ENCODE peak calls at places on chromosomes 4 and X, in four cellular contexts. One of them, this sample, is unnamed.

GRCh38 chrX:11665144-11666040 is at the start of gene ARHGAP6:
- DNase-seq in HEK293T: peak; percentile 24
- DNase-seq in HepG2: no peak
- DNase-seq in K562: no peak
- DNase-seq in this sample: peak; percentile 57

GRCh38 chrX:15930585-15930984 is 76.0 kb upstream of the AP1S2 start:
- DNase-seq in HEK293T: no peak
- DNase-seq in HepG2: no peak
- DNase-seq in K562: no peak
- DNase-seq in this sample: no peak

GRCh38 chr4:112819729-112820128 is 182.8 kb downstream of the LARP7 start:
- DNase-seq in HEK293T: no peak
- DNase-seq in HepG2: no peak
- DNase-seq in K562: no peak
- DNase-seq in this sample: no peak

GRCh38 chrX:134520860-134521390 is 61.0 kb downstream of the HPRT1 start:
- DNase-seq in HEK293T: peak; percentile 64
- DNase-seq in HepG2: peak; percentile 34
- DNase-seq in K562: no peak
- DNase-seq in this sample: peak; percentile 35

GRCh38 chr4:86564795-86565194 is 29.3 kb upstream of the PTPN13 start:
- DNase-seq in HEK293T: no peak
- DNase-seq in HepG2: no peak
- DNase-seq in K562: no peak
- DNase-seq in this sample: no peak

GRCh38 chrX:78455901-78456300 is 128.5 kb upstream of the CYSLTR1 start:
- DNase-seq in HEK293T: no peak
- DNase-seq in HepG2: no peak
- DNase-seq in K562: no peak
- DNase-seq in this sample: no peak

GRCh38 chrX:153370293-153371055 is 30.7 kb downstream of the PNMA6E start:
- DNase-seq in HEK293T: no peak
- DNase-seq in HepG2: no peak
- DNase-seq in K562: no peak
- DNase-seq in this sample: no peak

GRCh38 chrX:86137071-86137470 is 11.2 kb upstream of the DACH2 start:
- DNase-seq in HEK293T: no peak
- DNase-seq in HepG2: no peak
- DNase-seq in K562: no peak
- DNase-seq in this sample: no peak

GRCh38 chr4:144355809-144356757 is 215.6 kb upstream of the GYPA start:
- DNase-seq in HEK293T: peak; percentile 70
- DNase-seq in HepG2: peak; percentile 3
- DNase-seq in K562: no peak
- DNase-seq in this sample: peak; percentile 53

GRCh38 chrX:50117477-50117876 is 83.3 kb downstream of the AKAP4 start:
- DNase-seq in HEK293T: no peak
- DNase-seq in HepG2: no peak
- DNase-seq in K562: no peak
- DNase-seq in this sample: no peak

GRCh38 chrX:130039847-130040246 is 57.4 kb downstream of the BCORL1 start:
- DNase-seq in HEK293T: no peak
- DNase-seq in HepG2: no peak
- DNase-seq in K562: no peak
- DNase-seq in this sample: no peak

GRCh38 chrX:123807825-123808416 is 51.9 kb upstream of the XIAP start:
- DNase-seq in HEK293T: no peak
- DNase-seq in HepG2: no peak
- DNase-seq in K562: peak; percentile 28
- DNase-seq in this sample: no peak

GRCh38 chrX:51891821-51892551 is 1.4 kb upstream of the MAGED1 start:
- DNase-seq in HEK293T: no peak
- DNase-seq in HepG2: no peak
- DNase-seq in K562: no peak
- DNase-seq in this sample: no peak

GRCh38 chrX:135974279-135974856 is 580 bp upstream of the MMGT1 start:
- DNase-seq in HEK293T: peak; percentile 89
- DNase-seq in HepG2: peak; percentile 2
- DNase-seq in K562: no peak
- DNase-seq in this sample: peak; percentile 68

GRCh38 chr4:81470456-81471327 is 1.0 kb downstream of the RASGEF1B start:
- DNase-seq in HEK293T: peak; percentile 39
- DNase-seq in HepG2: no peak
- DNase-seq in K562: peak; percentile 7
- DNase-seq in this sample: peak; percentile 29

GRCh38 chrX:154829926-154830442 is 4.5 kb downstream of the SMIM9 start:
- DNase-seq in HEK293T: no peak
- DNase-seq in HepG2: no peak
- DNase-seq in K562: peak; percentile 20
- DNase-seq in this sample: no peak

GRCh38 chr4:41572414-41572986 is 34.5 kb downstream of the LIMCH1 start:
- DNase-seq in HEK293T: no peak
- DNase-seq in HepG2: no peak
- DNase-seq in K562: no peak
- DNase-seq in this sample: no peak

GRCh38 chr4:28277931-28278330 is 1417.3 kb downstream of the STIM2 start:
- DNase-seq in HEK293T: no peak
- DNase-seq in HepG2: no peak
- DNase-seq in K562: no peak
- DNase-seq in this sample: no peak

GRCh38 chrX:153061732-153062131 is 5.5 kb downstream of the PNMA3 start:
- DNase-seq in HEK293T: no peak
- DNase-seq in HepG2: no peak
- DNase-seq in K562: peak; percentile 19
- DNase-seq in this sample: no peak

GRCh38 chr4:139461022-139461421 is 7.1 kb downstream of the RAB33B start:
- DNase-seq in HEK293T: no peak
- DNase-seq in HepG2: no peak
- DNase-seq in K562: peak; percentile 39
- DNase-seq in this sample: peak; percentile 46

GRCh38 chr4:184763150-184763780 is 29.4 kb upstream of the CENPU start:
- DNase-seq in HEK293T: no peak
- DNase-seq in HepG2: no peak
- DNase-seq in K562: no peak
- DNase-seq in this sample: no peak

GRCh38 chr4:139469216-139469615 is 15.3 kb downstream of the RAB33B start:
- DNase-seq in HEK293T: no peak
- DNase-seq in HepG2: no peak
- DNase-seq in K562: no peak
- DNase-seq in this sample: no peak

GRCh38 chr4:178136736-178137345 is 694.6 kb upstream of the AGA start:
- DNase-seq in HEK293T: no peak
- DNase-seq in HepG2: no peak
- DNase-seq in K562: no peak
- DNase-seq in this sample: no peak

GRCh38 chr4:147815741-147816140 is 83.9 kb downstream of the ARHGAP10 start:
- DNase-seq in HEK293T: no peak
- DNase-seq in HepG2: no peak
- DNase-seq in K562: no peak
- DNase-seq in this sample: no peak

GRCh38 chr4:74777531-74777930 is 16.8 kb downstream of the BTC start:
- DNase-seq in HEK293T: no peak
- DNase-seq in HepG2: no peak
- DNase-seq in K562: no peak
- DNase-seq in this sample: no peak

GRCh38 chr4:98447648-98448047 is 186.5 kb downstream of the RAP1GDS1 start:
- DNase-seq in HEK293T: no peak
- DNase-seq in HepG2: no peak
- DNase-seq in K562: no peak
- DNase-seq in this sample: peak; percentile 28

GRCh38 chrX:30876367-30876766 is 12.7 kb downstream of the TAB3 start:
- DNase-seq in HEK293T: no peak
- DNase-seq in HepG2: peak; percentile 25
- DNase-seq in K562: no peak
- DNase-seq in this sample: no peak

GRCh38 chr4:100962698-100963097 is 384.6 kb downstream of the PPP3CA start:
- DNase-seq in HEK293T: no peak
- DNase-seq in HepG2: no peak
- DNase-seq in K562: no peak
- DNase-seq in this sample: no peak

GRCh38 chr4:88018471-88018870 is 11.0 kb downstream of the PKD2 start:
- DNase-seq in HEK293T: no peak
- DNase-seq in HepG2: no peak
- DNase-seq in K562: no peak
- DNase-seq in this sample: no peak

GRCh38 chr4:13711233-13711775 is 83.8 kb upstream of the BOD1L1 start:
- DNase-seq in HEK293T: no peak
- DNase-seq in HepG2: no peak
- DNase-seq in K562: no peak
- DNase-seq in this sample: no peak

GRCh38 chr4:156970501-156971167 is 965 bp downstream of the PDGFC start:
- DNase-seq in HEK293T: peak; percentile 61
- DNase-seq in HepG2: peak; percentile 61
- DNase-seq in K562: no peak
- DNase-seq in this sample: peak; percentile 63

GRCh38 chrX:45320191-45320590 is 119.5 kb upstream of the DIPK2B start:
- DNase-seq in HEK293T: no peak
- DNase-seq in HepG2: no peak
- DNase-seq in K562: no peak
- DNase-seq in this sample: no peak
- TF ChIP-seq ELF4 in HEK293T: no peak
- TF ChIP-seq ELF4 in HepG2: no peak
- TF ChIP-seq ELF4 in K562: no peak
- TF ChIP-seq ELF4 in this sample: no peak

GRCh38 chr4:61795998-61796397 is 595.9 kb downstream of the ADGRL3 start:
- DNase-seq in HEK293T: no peak
- DNase-seq in HepG2: no peak
- DNase-seq in K562: no peak
- DNase-seq in this sample: no peak
- TF ChIP-seq ELF4 in HEK293T: no peak
- TF ChIP-seq ELF4 in HepG2: no peak
- TF ChIP-seq ELF4 in K562: no peak
- TF ChIP-seq ELF4 in this sample: no peak

GRCh38 chr4:166078383-166078782 is 205.3 kb downstream of the TLL1 start:
- DNase-seq in HEK293T: no peak
- DNase-seq in HepG2: no peak
- DNase-seq in K562: no peak
- DNase-seq in this sample: no peak
- TF ChIP-seq ELF4 in HEK293T: no peak
- TF ChIP-seq ELF4 in HepG2: no peak
- TF ChIP-seq ELF4 in K562: no peak
- TF ChIP-seq ELF4 in this sample: no peak

GRCh38 chr4:39759569-39759968 is 61.6 kb downstream of the UBE2K start:
- DNase-seq in HEK293T: no peak
- DNase-seq in HepG2: no peak
- DNase-seq in K562: no peak
- DNase-seq in this sample: no peak

GRCh38 chr4:39758176-39758575 is 60.2 kb downstream of the UBE2K start:
- DNase-seq in HEK293T: no peak
- DNase-seq in HepG2: no peak
- DNase-seq in K562: no peak
- DNase-seq in this sample: no peak

GRCh38 chr4:39756159-39756558 is 58.2 kb downstream of the UBE2K start:
- DNase-seq in HEK293T: no peak
- DNase-seq in HepG2: no peak
- DNase-seq in K562: no peak
- DNase-seq in this sample: no peak

GRCh38 chr4:39750216-39750615 is 52.3 kb downstream of the UBE2K start:
- DNase-seq in HEK293T: no peak
- DNase-seq in HepG2: no peak
- DNase-seq in K562: no peak
- DNase-seq in this sample: no peak

DNA sequence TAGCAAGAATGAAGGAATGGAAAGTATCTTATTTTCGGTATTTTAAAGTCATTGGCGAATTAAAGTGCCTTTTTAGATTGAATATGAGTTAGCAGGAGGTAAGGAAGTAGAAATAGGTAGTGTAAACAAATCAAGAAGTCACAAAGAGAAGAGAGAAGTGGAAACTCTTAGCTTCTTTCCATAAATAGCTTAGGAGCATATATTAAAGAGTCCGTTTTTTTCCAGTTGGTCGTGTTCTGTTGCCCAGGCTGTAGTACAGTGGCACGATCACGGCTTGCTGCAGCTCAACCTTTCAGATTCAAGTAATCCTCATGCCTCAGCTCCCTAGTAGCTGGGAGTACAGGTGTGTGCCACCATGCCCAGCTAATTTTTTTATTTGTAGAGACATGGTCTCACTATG is 56.4 kb downstream of the UBE2K start:
- DNase-seq in HEK293T: no peak
- DNase-seq in HepG2: no peak
- DNase-seq in K562: no peak
- DNase-seq in this sample: no peak
- TF ChIP-seq ELF4 in HEK293T: no peak
- TF ChIP-seq ELF4 in HepG2: no peak
- TF ChIP-seq ELF4 in K562: no peak
- TF ChIP-seq ELF4 in this sample: no peak

DNA sequence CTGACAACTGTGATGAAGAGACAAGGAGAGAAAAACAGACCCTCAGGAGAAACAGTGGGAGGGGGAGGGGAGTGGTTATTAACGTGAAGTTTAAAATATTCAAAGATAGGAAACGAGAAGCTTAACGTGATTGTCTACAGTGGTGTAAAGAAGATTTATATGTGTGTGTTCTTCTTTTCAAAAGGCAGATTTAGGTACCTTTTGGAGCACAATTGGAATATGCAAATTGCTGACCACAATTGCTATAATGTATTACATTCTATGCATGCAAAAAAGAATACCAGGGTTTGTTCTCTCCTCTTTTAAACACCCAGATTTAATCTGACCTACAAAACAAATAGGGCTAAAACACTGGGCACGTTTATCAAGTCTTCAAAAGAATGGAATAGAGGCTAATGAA is 240.0 kb downstream of the PALLD start:
- DNase-seq in HEK293T: no peak
- DNase-seq in HepG2: no peak
- DNase-seq in K562: no peak
- DNase-seq in this sample: no peak
- TF ChIP-seq ELF4 in HEK293T: no peak
- TF ChIP-seq ELF4 in HepG2: no peak
- TF ChIP-seq ELF4 in K562: no peak
- TF ChIP-seq ELF4 in this sample: no peak